ENCODE peak calls at places on chromosomes 13 and 19, in nine cellular contexts. B, W, Y, Z, V, C, M, K and T are unnamed samples.

GRCh38 chr19:10033614-10034013 is 20.3 kb downstream of the RDH8 start:
- DNase-seq in M (no peak), Y (no peak), W (no peak), Z (no peak), K (no peak), B (no peak), C (no peak), V (no peak), T (no peak)

GRCh38 chr19:39319098-39319891 is 1.4 kb downstream of the LRFN1 start:
- DNase-seq in V (no peak), Z (no peak), K (no peak), Y (no peak), C (no peak), W (no peak), B (no peak), M (no peak), T (no peak)

GRCh38 chr13:51717786-51718398 is 86.1 kb downstream of the DHRS12 start:
- DNase-seq in W (no peak), C (peak; percentile 20), K (no peak), M (no peak), Z (no peak), V (no peak), B (no peak), Y (no peak), T (no peak)

GRCh38 chr13:29953542-29953941 is 103.1 kb upstream of the UBL3 start:
- DNase-seq in V (no peak), W (no peak), C (no peak), B (no peak), Z (no peak), Y (no peak), M (no peak), K (no peak), T (no peak)

GRCh38 chr19:33687761-33688656 is 66.3 kb downstream of the CHST8 start:
- DNase-seq in V (no peak), B (no peak), Y (no peak), K (no peak), Z (no peak), C (no peak), W (peak; percentile 48), M (no peak), T (no peak)

GRCh38 chr19:8115805-8116396 is 33.5 kb downstream of the FBN3 start:
- DNase-seq in Y (no peak), C (no peak), B (no peak), M (no peak), W (no peak), Z (no peak), V (no peak), K (no peak), T (no peak)

GRCh38 chr19:35861640-35862160 is 5.0 kb downstream of the KIRREL2 start:
- DNase-seq in M (no peak), C (no peak), K (no peak), B (no peak), Y (no peak), Z (no peak), W (no peak), V (no peak), T (no peak)

GRCh38 chr19:17216058-17216670 is 1.0 kb downstream of the USE1 start:
- DNase-seq in K (no peak), V (no peak), Y (no peak), Z (no peak), M (no peak), W (no peak), C (no peak), B (no peak), T (no peak)

GRCh38 chr13:105153626-105154025 is 1381.8 kb downstream of the EFNB2 start:
- DNase-seq in K (no peak), Y (no peak), W (no peak), M (no peak), Z (no peak), V (no peak), C (peak; percentile 5), B (no peak), T (no peak)

GRCh38 chr13:38630780-38631179 is 56.1 kb upstream of the FREM2 start:
- DNase-seq in Y (no peak), C (peak; percentile 29), V (no peak), W (no peak), Z (no peak), M (no peak), K (no peak), B (no peak), T (no peak)